ENCODE peak calls at places on chromosomes 12 and 14, in nine cellular contexts. I is CD8-positive, alpha-beta T cell; C is D341Med; P is mucosa of gallbladder; T is activated CD8-positive, alpha-beta T cell treated with anti-CD3 and anti-CD28 coated beads, Interleukin-2, amount 10 ng/mL, durations not matched to agents 7 days and 5 days; V is CMK; J is MV-4-11; F is lung; O is PC-9. Q is an unnamed sample.

GRCh38 chr14:104107101-104107581 is 21.6 kb downstream of the ASPG start:
- DNase-seq in I (no peak), C (no peak), P (no peak), T (no peak), V (no peak), J (no peak), F (no peak), O (no peak), Q (no peak)

GRCh38 chr12:5622280-5622679 is 190.4 kb downstream of the NTF3 start:
- DNase-seq in I (no peak), C (no peak), P (no peak), T (no peak), V (no peak), J (no peak), F (no peak), O (no peak), Q (peak; percentile 38)

GRCh38 chr12:25155031-25155576 is 39.9 kb downstream of the DNAI7 start:
- DNase-seq in I (no peak), C (peak; percentile 33), P (no peak), T (no peak), V (no peak), J (no peak), F (no peak), O (no peak), Q (no peak)

GRCh38 chr12:93888964-93889363 is 211.8 kb downstream of the CRADD start:
- DNase-seq in I (no peak), C (no peak), P (no peak), T (no peak), V (no peak), J (no peak), F (no peak), O (no peak), Q (no peak)

GRCh38 chr12:109877504-109878246 is 2.7 kb downstream of the GLTP start:
- DNase-seq in I (no peak), C (no peak), P (no peak), T (no peak), V (no peak), J (no peak), F (no peak), O (no peak), Q (no peak)

GRCh38 chr12:96419576-96420254 is 19.5 kb upstream of the CDK17 start:
- DNase-seq in I (no peak), C (no peak), P (no peak), T (no peak), V (no peak), J (peak; percentile 57), F (no peak), O (no peak), Q (no peak)

GRCh38 chr12:11794311-11794710 is 144.8 kb downstream of the ETV6 start:
- DNase-seq in I (no peak), C (no peak), P (no peak), T (no peak), V (no peak), J (no peak), F (no peak), O (no peak), Q (no peak)

GRCh38 chr14:91241848-91242247 is 2.7 kb downstream of the GPR68 start:
- DNase-seq in I (no peak), C (no peak), P (no peak), T (peak; percentile 64), V (no peak), J (peak; percentile 98), F (no peak), O (no peak), Q (no peak)

GRCh38 chr12:116697305-116698130 is 40.4 kb downstream of the SPRING1 start:
- DNase-seq in I (no peak), C (peak; percentile 63), P (peak; percentile 34), T (peak; percentile 31), V (no peak), J (peak; percentile 31), F (no peak), O (peak; percentile 23), Q (peak; percentile 14)

GRCh38 chr12:75702477-75703093 is 191.2 kb upstream of the KRR1 start:
- DNase-seq in I (no peak), C (no peak), P (no peak), T (no peak), V (no peak), J (no peak), F (no peak), O (no peak), Q (no peak)

GRCh38 chr14:56821807-56822615 is 11.7 kb upstream of the OTX2 start:
- DNase-seq in I (no peak), C (no peak), P (no peak), T (no peak), V (no peak), J (no peak), F (no peak), O (no peak), Q (no peak)

GRCh38 chr12:52147367-52147972 is 44.3 kb downstream of the KRT80 start:
- DNase-seq in I (no peak), C (no peak), P (peak; percentile 95), T (no peak), V (no peak), J (peak; percentile 51), F (peak; percentile 95), O (peak; percentile 99), Q (peak; percentile 99)

GRCh38 chr12:107373238-107373809 is 280.0 kb upstream of the CRY1 start:
- DNase-seq in I (no peak), C (no peak), P (no peak), T (peak; percentile 47), V (no peak), J (no peak), F (no peak), O (no peak), Q (no peak)

GRCh38 chr14:104680806-104681688 is 8.4 kb upstream of the INF2 start:
- DNase-seq in I (no peak), C (no peak), P (peak; percentile 90), T (no peak), V (no peak), J (peak; percentile 60), F (no peak), O (peak; percentile 55), Q (peak; percentile 82)